ENCODE peak calls at places on chromosomes 7 and 10, in six cellular contexts. One of them, this sample, is unnamed.

GRCh38 chr10:118505363-118505762 is 90.1 kb downstream of the PRLHR start:
- DNase-seq in AG09309: no peak
- DNase-seq in HTR-8/SVneo: no peak
- DNase-seq in colonic mucosa: no peak
- DNase-seq in iris pigment epithelial cell: no peak
- DNase-seq in B cell: no peak
- DNase-seq in this sample: no peak

GRCh38 chr10:70786799-70787415 is 1.7 kb upstream of the TBATA start:
- DNase-seq in AG09309: no peak
- DNase-seq in HTR-8/SVneo: no peak
- DNase-seq in colonic mucosa: no peak
- DNase-seq in iris pigment epithelial cell: peak
- DNase-seq in B cell: no peak
- DNase-seq in this sample: peak

GRCh38 chr10:46233101-46233500 is 53.7 kb upstream of the ANTXRL start:
- DNase-seq in AG09309: no peak
- DNase-seq in HTR-8/SVneo: no peak
- DNase-seq in colonic mucosa: peak
- DNase-seq in iris pigment epithelial cell: no peak
- DNase-seq in B cell: no peak
- DNase-seq in this sample: no peak

GRCh38 chr7:2012981-2013380 is 219.8 kb downstream of the MAD1L1 start:
- DNase-seq in AG09309: no peak
- DNase-seq in HTR-8/SVneo: no peak
- DNase-seq in colonic mucosa: no peak
- DNase-seq in iris pigment epithelial cell: peak
- DNase-seq in B cell: no peak
- DNase-seq in this sample: no peak

GRCh38 chr10:79098596-79099015 is 29.8 kb downstream of the ZMIZ1 start:
- DNase-seq in AG09309: no peak
- DNase-seq in HTR-8/SVneo: no peak
- DNase-seq in colonic mucosa: no peak
- DNase-seq in iris pigment epithelial cell: no peak
- DNase-seq in B cell: peak
- DNase-seq in this sample: no peak

GRCh38 chr10:21934307-21934706 is 69.2 kb downstream of the DNAJC1 start:
- DNase-seq in AG09309: no peak
- DNase-seq in HTR-8/SVneo: no peak
- DNase-seq in colonic mucosa: no peak
- DNase-seq in iris pigment epithelial cell: peak
- DNase-seq in B cell: no peak
- DNase-seq in this sample: no peak

GRCh38 chr7:37342665-37343471 is 105.8 kb downstream of the ELMO1 start:
- DNase-seq in AG09309: no peak
- DNase-seq in HTR-8/SVneo: no peak
- DNase-seq in colonic mucosa: peak
- DNase-seq in iris pigment epithelial cell: no peak
- DNase-seq in B cell: peak
- DNase-seq in this sample: no peak

GRCh38 chr7:93171606-93172226 is 23.5 kb upstream of the SAMD9L start:
- DNase-seq in AG09309: no peak
- DNase-seq in HTR-8/SVneo: no peak
- DNase-seq in colonic mucosa: no peak
- DNase-seq in iris pigment epithelial cell: no peak
- DNase-seq in B cell: no peak
- DNase-seq in this sample: peak

GRCh38 chr10:112389147-112389822 is 15.4 kb downstream of the ACSL5 start:
- DNase-seq in AG09309: no peak
- DNase-seq in HTR-8/SVneo: no peak
- DNase-seq in colonic mucosa: peak
- DNase-seq in iris pigment epithelial cell: peak
- DNase-seq in B cell: no peak
- DNase-seq in this sample: peak

GRCh38 chr7:2787251-2787968 is 56.7 kb downstream of the GNA12 start:
- DNase-seq in AG09309: no peak
- DNase-seq in HTR-8/SVneo: no peak
- DNase-seq in colonic mucosa: no peak
- DNase-seq in iris pigment epithelial cell: no peak
- DNase-seq in B cell: no peak
- DNase-seq in this sample: no peak

GRCh38 chr7:50685445-50686070 is 97.1 kb downstream of the GRB10 start:
- DNase-seq in AG09309: no peak
- DNase-seq in HTR-8/SVneo: no peak
- DNase-seq in colonic mucosa: no peak
- DNase-seq in iris pigment epithelial cell: no peak
- DNase-seq in B cell: no peak
- DNase-seq in this sample: no peak